ENCODE peak calls at places on chromosomes 11 and 22, in seven cellular contexts. O is spleen; W is endodermal cell; N is cardiac fibroblast; G is activated T-cell treated with anti-CD3 and anti-CD28 coated beads, Interleukin-2, amount 50 U/mL, for 1 hour; S is mucosa of descending colon; M is NCI-H82. F is an unnamed sample.

GRCh38 chr22:31083377-31083768 is 2.3 kb downstream of the SMTN start:
- DNase-seq in O (no peak), W (no peak), N (no peak), G (no peak), S (peak; percentile 70), M (no peak), F (no peak)

GRCh38 chr11:74822187-74822586 is 73.5 kb downstream of the RNF169 start:
- DNase-seq in O (no peak), W (no peak), N (peak; percentile 79), G (no peak), S (peak; percentile 9), M (no peak), F (no peak)

GRCh38 chr22:37636186-37636948 is 3.1 kb upstream of the SH3BP1 start:
- DNase-seq in O (peak; percentile 85), W (no peak), N (peak; percentile 89), G (no peak), S (no peak), M (no peak), F (no peak)

GRCh38 chr22:36951746-36952145 is 38.3 kb downstream of the CSF2RB start:
- DNase-seq in O (no peak), W (no peak), N (no peak), G (no peak), S (no peak), M (no peak), F (no peak)

GRCh38 chr11:126157326-126158030 is 54.0 kb downstream of the RPUSD4 start:
- DNase-seq in O (peak; percentile 25), W (no peak), N (no peak), G (no peak), S (no peak), M (no peak), F (no peak)

GRCh38 chr11:122737951-122738693 is 82.6 kb downstream of the UBASH3B start:
- DNase-seq in O (no peak), W (no peak), N (no peak), G (no peak), S (no peak), M (no peak), F (no peak)

GRCh38 chr11:36048496-36049247 is 104.8 kb downstream of the LDLRAD3 start:
- DNase-seq in O (no peak), W (no peak), N (peak; percentile 57), G (no peak), S (no peak), M (peak; percentile 24), F (no peak)

GRCh38 chr11:57230797-57231538 is 6.1 kb downstream of the APLNR start:
- DNase-seq in O (no peak), W (peak; percentile 77), N (no peak), G (no peak), S (no peak), M (no peak), F (no peak)

GRCh38 chr22:38631724-38632123 is 24.5 kb downstream of the FAM227A start:
- DNase-seq in O (no peak), W (no peak), N (no peak), G (no peak), S (no peak), M (no peak), F (no peak)

GRCh38 chr22:30424471-30425326 is 869 bp upstream of the MTFP1 start:
- DNase-seq in O (no peak), W (peak; percentile 73), N (peak; percentile 52), G (no peak), S (peak; percentile 14), M (peak; percentile 69), F (no peak)

GRCh38 chr22:40310081-40310770 is 36.1 kb upstream of the ADSL start:
- DNase-seq in O (no peak), W (peak; percentile 27), N (peak; percentile 62), G (no peak), S (no peak), M (no peak), F (no peak)

F was measured in upper lobe of right lung.